ENCODE peak calls at places on chromosomes 16 and 17, in nine cellular contexts. N is ovary, H is SK-N-SH, Z is GM23248, T is aorta, K is testis, L is heart right ventricle, Q is cardiac muscle cell, B is thoracic aorta. P is an unnamed sample.

GRCh38 chr16:30366511-30366910 is 3.8 kb downstream of the TBC1D10B start:
- DNase-seq in N (no peak), H (no peak), Z (peak; percentile 32), T (no peak), K (no peak), L (no peak), Q (no peak), B (no peak), P (no peak)

GRCh38 chr17:31488264-31488981 is 96.9 kb downstream of the RAB11FIP4 start:
- DNase-seq in N (peak; percentile 41), H (peak; percentile 68), Z (no peak), T (no peak), K (peak; percentile 49), L (no peak), Q (no peak), B (no peak), P (peak; percentile 30)

GRCh38 chr17:29369831-29370735 is 20.1 kb upstream of the TAOK1 start:
- DNase-seq in N (peak; percentile 36), H (peak; percentile 70), Z (peak; percentile 92), T (no peak), K (peak; percentile 84), L (peak; percentile 49), Q (peak; percentile 83), B (no peak), P (peak; percentile 55)

GRCh38 chr16:66508914-66509496 is 40.9 kb downstream of the TK2 start:
- DNase-seq in N (peak; percentile 8), H (no peak), Z (no peak), T (peak; percentile 37), K (no peak), L (no peak), Q (no peak), B (no peak), P (no peak)

GRCh38 chr17:73820686-73821448 is 176.6 kb upstream of the SDK2 start:
- DNase-seq in N (no peak), H (peak; percentile 85), Z (peak; percentile 48), T (no peak), K (no peak), L (no peak), Q (peak; percentile 29), B (no peak), P (no peak)

GRCh38 chr17:17206913-17207368 is 808 bp upstream of the PLD6 start:
- DNase-seq in N (no peak), H (no peak), Z (peak; percentile 52), T (no peak), K (no peak), L (no peak), Q (no peak), B (no peak), P (no peak)

GRCh38 chr16:48503779-48504178 is 106.2 kb downstream of the N4BP1 start:
- DNase-seq in N (peak; percentile 72), H (peak; percentile 88), Z (peak; percentile 95), T (peak; percentile 82), K (peak; percentile 72), L (peak; percentile 48), Q (no peak), B (no peak), P (no peak)

GRCh38 chr17:72466199-72466598 is 345.4 kb downstream of the SOX9 start:
- DNase-seq in N (no peak), H (no peak), Z (peak; percentile 62), T (no peak), K (peak; percentile 26), L (no peak), Q (no peak), B (no peak), P (no peak)

GRCh38 chr17:17134051-17134951 is 71.8 kb downstream of the PLD6 start:
- DNase-seq in N (no peak), H (no peak), Z (no peak), T (no peak), K (no peak), L (no peak), Q (no peak), B (no peak), P (no peak)

GRCh38 chr16:75288596-75289120 is 37.2 kb upstream of the BCAR1 start:
- DNase-seq in N (no peak), H (no peak), Z (no peak), T (peak; percentile 40), K (no peak), L (no peak), Q (no peak), B (no peak), P (no peak)

GRCh38 chr16:19601083-19601976 is 45.8 kb downstream of the VPS35L start:
- DNase-seq in N (no peak), H (peak; percentile 47), Z (peak; percentile 64), T (no peak), K (peak; percentile 62), L (no peak), Q (peak; percentile 43), B (no peak), P (no peak)

GRCh38 chr16:24668481-24669001 is 60.9 kb upstream of the TNRC6A start:
- DNase-seq in N (no peak), H (no peak), Z (peak; percentile 93), T (peak; percentile 82), K (peak; percentile 23), L (peak; percentile 10), Q (no peak), B (peak; percentile 16), P (peak; percentile 80)

GRCh38 chr16:24673155-24673554 is 56.3 kb upstream of the TNRC6A start:
- DNase-seq in N (no peak), H (no peak), Z (no peak), T (no peak), K (no peak), L (no peak), Q (no peak), B (no peak), P (no peak)

GRCh38 chr16:24670623-24671454 is 58.6 kb upstream of the TNRC6A start:
- DNase-seq in N (peak; percentile 56), H (peak; percentile 81), Z (peak; percentile 93), T (peak; percentile 90), K (peak; percentile 64), L (peak; percentile 64), Q (peak; percentile 80), B (peak; percentile 60), P (peak; percentile 90)

GRCh38 chr16:24674877-24675276 is 54.6 kb upstream of the TNRC6A start:
- DNase-seq in N (no peak), H (no peak), Z (no peak), T (no peak), K (no peak), L (no peak), Q (no peak), B (no peak), P (no peak)

GRCh38 chr16:24671455-24671954 is 57.9 kb upstream of the TNRC6A start:
- DNase-seq in N (no peak), H (peak; percentile 46), Z (no peak), T (no peak), K (no peak), L (no peak), Q (no peak), B (no peak), P (peak; percentile 29)
- H3K27ac ChIP-seq in N (no peak overlapping the region), H (peak overlapping the region; percentile 97), Z (peak overlapping the region; percentile 98), T (peak overlapping the region; percentile 98), K (no peak overlapping the region), L (peak overlapping the region; percentile 40), Q (no peak overlapping the region), B (peak overlapping the region; percentile 92), P (peak overlapping the region; percentile 93)

DNA sequence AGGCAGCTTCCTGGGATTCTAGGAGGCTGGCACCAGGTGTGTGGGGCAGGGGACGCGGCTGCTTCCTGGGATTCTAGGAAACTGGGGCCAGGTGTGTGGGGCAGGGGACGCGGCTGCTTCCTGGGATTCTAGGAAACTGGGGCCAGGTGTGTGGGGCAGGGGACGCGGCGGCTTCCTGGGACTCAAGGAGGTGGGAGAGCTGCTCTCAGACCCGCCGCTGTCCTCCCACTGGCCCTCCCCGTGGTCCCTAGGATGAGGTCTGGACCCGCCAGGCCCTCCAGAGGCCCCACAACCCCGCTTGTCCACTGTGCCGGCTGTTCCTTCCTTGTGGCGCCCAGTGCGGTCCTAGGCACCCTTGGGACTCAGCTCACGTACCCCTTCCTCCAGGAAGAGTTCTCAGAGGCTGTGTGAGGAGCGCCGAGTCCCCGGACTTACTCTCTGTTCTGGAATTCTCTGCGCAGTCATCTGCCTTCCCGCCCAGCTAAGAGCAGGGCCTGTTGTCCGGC is 565 bp downstream of the DPEP1 start:
- DNase-seq in N (no peak), H (no peak), Z (no peak), T (no peak), K (no peak), L (no peak), Q (no peak), B (no peak), P (no peak)
- H3K27ac ChIP-seq in N (no peak overlapping the region), H (no peak overlapping the region), Z (no peak overlapping the region), T (no peak overlapping the region), K (no peak overlapping the region), L (no peak overlapping the region), Q (no peak overlapping the region), B (no peak overlapping the region), P (no peak overlapping the region)

DNA sequence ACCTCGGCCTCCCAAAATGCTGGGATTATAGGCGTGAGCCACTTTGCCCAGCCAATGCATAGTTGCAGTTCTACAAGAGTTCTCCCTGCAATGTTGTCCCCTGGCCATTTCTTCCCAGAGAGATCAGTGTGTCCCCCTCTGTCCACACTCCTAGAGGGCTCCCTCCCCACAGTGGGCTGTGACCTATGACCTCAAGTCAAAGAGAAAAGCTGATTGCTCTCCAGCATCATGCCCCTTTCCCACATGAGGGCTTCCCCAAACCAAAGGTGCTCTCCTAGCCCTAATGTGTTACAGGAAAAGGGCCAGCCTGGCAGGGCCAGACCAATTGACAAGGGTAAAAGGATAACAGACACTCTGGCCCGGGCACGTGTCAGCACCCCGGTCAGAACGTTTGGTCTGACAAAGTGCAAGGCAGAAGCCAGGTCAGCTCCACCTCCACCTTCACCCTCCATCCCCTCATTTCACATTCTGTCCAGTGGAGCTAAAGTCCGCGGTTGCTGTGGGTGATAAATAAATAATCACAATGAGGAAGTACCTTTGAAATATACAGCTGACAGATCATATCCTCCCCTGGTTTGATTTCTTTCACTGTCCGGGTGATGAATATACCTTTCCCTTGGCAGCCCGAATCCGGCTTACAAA is 17.8 kb downstream of the TTLL6 start:
- DNase-seq in N (no peak), H (no peak), Z (no peak), T (peak; percentile 33), K (no peak), L (no peak), Q (no peak), B (no peak), P (no peak)
- H3K27ac ChIP-seq in N (no peak overlapping the region), H (no peak overlapping the region), Z (no peak overlapping the region), T (no peak overlapping the region), K (no peak overlapping the region), L (no peak overlapping the region), Q (no peak overlapping the region), B (no peak overlapping the region), P (no peak overlapping the region)

DNA sequence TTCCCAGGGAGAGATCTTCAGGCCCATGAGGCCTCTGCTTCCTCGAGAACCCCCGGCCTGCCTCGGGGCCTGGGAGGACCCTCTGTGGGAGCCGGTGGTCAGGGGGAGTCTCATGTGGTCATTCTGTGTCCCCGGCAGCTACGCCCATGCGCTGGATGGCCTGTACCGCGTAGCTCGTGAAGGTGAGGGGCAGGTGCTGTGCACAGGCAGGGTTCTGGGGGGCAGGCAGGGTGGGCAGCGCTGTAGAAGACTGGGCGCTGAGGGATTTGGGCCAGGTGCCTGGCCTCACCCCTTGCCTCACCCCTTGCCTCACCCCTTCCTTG is 4.6 kb downstream of the SLC25A10 start:
- DNase-seq in N (no peak), H (no peak), Z (no peak), T (peak; percentile 75), K (no peak), L (no peak), Q (no peak), B (no peak), P (no peak)
- H3K27ac ChIP-seq in N (no peak overlapping the region), H (no peak overlapping the region), Z (no peak overlapping the region), T (no peak overlapping the region), K (no peak overlapping the region), L (no peak overlapping the region), Q (no peak overlapping the region), B (no peak overlapping the region), P (no peak overlapping the region)

P was measured in adrenal gland.